ENCODE peak calls at places on chromosomes 4 and X, in four cellular contexts. One of them, this sample, is unnamed.

GRCh38 chr4:156771171-156771837 is 200.3 kb downstream of the PDGFC start:
- DNase-seq in amniotic stem cell: no peak
- DNase-seq in M059J: peak
- DNase-seq in ELR: peak
- DNase-seq in this sample: peak

GRCh38 chr4:105088110-105088879 is 58.4 kb upstream of the TET2 start:
- DNase-seq in amniotic stem cell: peak
- DNase-seq in M059J: peak
- DNase-seq in ELR: peak
- DNase-seq in this sample: no peak

GRCh38 chr4:141131738-141132688 is 1.3 kb downstream of the RNF150 start:
- DNase-seq in amniotic stem cell: no peak
- DNase-seq in M059J: peak
- DNase-seq in ELR: no peak
- DNase-seq in this sample: peak

GRCh38 chr4:185040523-185040922 is 22.2 kb downstream of the HELT start:
- DNase-seq in amniotic stem cell: no peak
- DNase-seq in M059J: no peak
- DNase-seq in ELR: no peak
- DNase-seq in this sample: no peak

GRCh38 chrX:40908857-40909475 is 173.6 kb upstream of the MED14 start:
- DNase-seq in amniotic stem cell: no peak
- DNase-seq in M059J: peak
- DNase-seq in ELR: peak
- DNase-seq in this sample: no peak

GRCh38 chr4:186298034-186298647 is 32.2 kb downstream of the F11 start:
- DNase-seq in amniotic stem cell: no peak
- DNase-seq in M059J: no peak
- DNase-seq in ELR: no peak
- DNase-seq in this sample: no peak

GRCh38 chrX:139290310-139290709 is 240.2 kb upstream of the F9 start:
- DNase-seq in amniotic stem cell: no peak
- DNase-seq in M059J: peak
- DNase-seq in ELR: peak
- DNase-seq in this sample: no peak

GRCh38 chr4:152328595-152328994 is 207.3 kb downstream of the FBXW7 start:
- DNase-seq in amniotic stem cell: no peak
- DNase-seq in M059J: peak
- DNase-seq in ELR: peak
- DNase-seq in this sample: no peak

GRCh38 chr4:56575820-56576429 is 70.3 kb downstream of the ARL9 start:
- DNase-seq in amniotic stem cell: peak
- DNase-seq in M059J: peak
- DNase-seq in ELR: peak
- DNase-seq in this sample: peak

GRCh38 chrX:119398974-119399771 is at the start of gene SLC25A43:
- DNase-seq in amniotic stem cell: peak
- DNase-seq in M059J: peak
- DNase-seq in ELR: peak
- DNase-seq in this sample: peak

GRCh38 chr4:108693819-108694218 is 43.4 kb downstream of the OSTC start:
- DNase-seq in amniotic stem cell: no peak
- DNase-seq in M059J: no peak
- DNase-seq in ELR: no peak
- DNase-seq in this sample: no peak

This sample was measured in HEK293T.